ENCODE peak calls at places on chromosomes 12 and 14, in eight cellular contexts. C, Y, T, X, A, J, S and B are unnamed samples.

GRCh38 chr12:55707841-55708694 is at the start of gene ITGA7:
- DNase-seq in C (peak; percentile 61), Y (no peak), X (no peak), A (peak; percentile 23), J (peak; percentile 85), T (peak; percentile 59), S (peak; percentile 77), B (peak; percentile 32)

GRCh38 chr12:98182791-98183190 is 332.6 kb upstream of the TMPO start:
- DNase-seq in X (no peak), A (no peak), Y (no peak), S (no peak), J (no peak), C (no peak), T (no peak), B (no peak)

GRCh38 chr14:55470025-55470424 is 29.6 kb upstream of the TBPL2 start:
- DNase-seq in S (no peak), T (no peak), J (no peak), X (no peak), A (no peak), Y (no peak), C (no peak), B (no peak)

GRCh38 chr12:130706885-130707570 is 9.1 kb downstream of the RIMBP2 start:
- DNase-seq in Y (no peak), S (no peak), C (no peak), T (no peak), A (no peak), X (no peak), J (no peak), B (no peak)

GRCh38 chr14:88791629-88792571 is 853 bp downstream of the EML5 start:
- DNase-seq in A (no peak), T (peak; percentile 29), S (peak; percentile 34), J (peak; percentile 1), Y (no peak), C (no peak), X (no peak), B (no peak)

GRCh38 chr14:68232643-68233055 is 413.1 kb downstream of the RAD51B start:
- DNase-seq in Y (peak; percentile 97), J (peak; percentile 80), C (no peak), S (peak; percentile 42), T (peak; percentile 62), A (peak; percentile 57), X (no peak), B (no peak)

GRCh38 chr12:68387338-68387737 is 55.2 kb upstream of the MDM1 start:
- DNase-seq in Y (no peak), T (no peak), S (no peak), X (no peak), A (no peak), J (no peak), C (no peak), B (no peak)

GRCh38 chr12:58011676-58012075 is 70.3 kb downstream of the ATP23 start:
- DNase-seq in J (no peak), C (no peak), T (no peak), S (no peak), A (no peak), Y (no peak), X (no peak), B (no peak)

GRCh38 chr12:110093631-110094311 is 30.4 kb upstream of the IFT81 start:
- DNase-seq in J (no peak), C (no peak), X (no peak), A (no peak), S (no peak), Y (no peak), T (no peak), B (no peak)

GRCh38 chr12:12229556-12230092 is 37.2 kb downstream of the LRP6 start:
- DNase-seq in X (no peak), Y (peak; percentile 35), T (no peak), A (no peak), J (no peak), S (no peak), C (no peak), B (no peak)

GRCh38 chr12:48873096-48873495 is 7.4 kb upstream of the RND1 start:
- DNase-seq in C (no peak), S (no peak), T (no peak), Y (no peak), A (no peak), J (no peak), X (no peak), B (no peak)

GRCh38 chr12:75979181-75979580 is 52.4 kb downstream of the PHLDA1 start:
- DNase-seq in J (no peak), Y (no peak), A (peak; percentile 91), T (no peak), C (no peak), X (no peak), S (no peak), B (no peak)

GRCh38 chr12:27331299-27331926 is 1.2 kb upstream of the BMAL2 start:
- DNase-seq in X (no peak), Y (peak; percentile 86), A (peak; percentile 9), T (no peak), S (no peak), J (peak; percentile 82), C (no peak), B (no peak)

GRCh38 chr12:106227641-106228319 is 20.0 kb downstream of the CKAP4 start:
- DNase-seq in A (no peak), C (peak; percentile 43), S (peak; percentile 54), T (no peak), J (no peak), X (no peak), Y (peak; percentile 28), B (no peak)